ENCODE peak calls at places on chromosome 13, in nine cellular contexts. M is AG04450; Q is stimulated activated CD4-positive, alpha-beta T cell treated with anti-CD3 and anti-CD28 coated beads, TNF-alpha, amount 100 ng/mL, for 48 hours; R is NCI-H82; P is OCI-LY7; E is neural crest cell; B is activated T-cell treated with anti-CD3 and anti-CD28 coated beads, Interleukin-2, amount 50 U/mL, for 4 hours; X is Right ventricle myocardium superior; V is ACHN. O is an unnamed sample.

GRCh38 chr13:110268576-110269185 is 38.3 kb downstream of the COL4A1 start:
- DNase-seq in M (no peak), Q (no peak), R (no peak), P (no peak), E (no peak), B (no peak), X (no peak), V (no peak), O (no peak)

GRCh38 chr13:72521965-72522661 is 205.3 kb downstream of the MZT1 start:
- DNase-seq in M (no peak), Q (no peak), R (peak; percentile 72), P (no peak), E (no peak), B (no peak), X (no peak), V (no peak), O (no peak)

GRCh38 chr13:35164324-35164932 is 222.4 kb downstream of the NBEA start:
- DNase-seq in M (no peak), Q (no peak), R (peak; percentile 72), P (peak; percentile 56), E (no peak), B (no peak), X (no peak), V (peak; percentile 47), O (no peak)

GRCh38 chr13:53151692-53152421 is 123.2 kb downstream of the OLFM4 start:
- DNase-seq in M (no peak), Q (peak; percentile 0), R (peak; percentile 92), P (peak; percentile 68), E (peak; percentile 64), B (no peak), X (no peak), V (peak; percentile 46), O (no peak)

GRCh38 chr13:99257291-99257690 is 888 bp downstream of the GPR18 start:
- DNase-seq in M (no peak), Q (no peak), R (no peak), P (peak; percentile 13), E (no peak), B (no peak), X (no peak), V (no peak), O (no peak)

GRCh38 chr13:40600145-40600751 is 66.2 kb downstream of the FOXO1 start:
- DNase-seq in M (no peak), Q (no peak), R (no peak), P (no peak), E (no peak), B (peak; percentile 26), X (no peak), V (no peak), O (no peak)

GRCh38 chr13:54241719-54242118 is 1213.1 kb downstream of the OLFM4 start:
- DNase-seq in M (no peak), Q (no peak), R (peak; percentile 88), P (no peak), E (no peak), B (no peak), X (no peak), V (no peak), O (no peak)

GRCh38 chr13:44574466-44574855 is 1.7 kb downstream of the TSC22D1 start:
- DNase-seq in M (no peak), Q (no peak), R (no peak), P (no peak), E (no peak), B (no peak), X (no peak), V (no peak), O (no peak)

GRCh38 chr13:33251131-33251629 is 34.4 kb downstream of the STARD13 start:
- DNase-seq in M (peak; percentile 97), Q (no peak), R (no peak), P (no peak), E (no peak), B (no peak), X (no peak), V (peak; percentile 82), O (no peak)

GRCh38 chr13:27131202-27131623 is 40.4 kb downstream of the USP12 start:
- DNase-seq in M (no peak), Q (peak; percentile 43), R (no peak), P (no peak), E (no peak), B (peak; percentile 63), X (no peak), V (peak; percentile 34), O (no peak)

GRCh38 chr13:77836423-77836822 is 82.2 kb downstream of the EDNRB start:
- DNase-seq in M (no peak), Q (no peak), R (peak; percentile 23), P (no peak), E (no peak), B (no peak), X (no peak), V (no peak), O (no peak)

GRCh38 chr13:43227721-43228120 is 204.3 kb downstream of the DNAJC15 start:
- DNase-seq in M (no peak), Q (no peak), R (peak; percentile 32), P (no peak), E (no peak), B (no peak), X (no peak), V (no peak), O (no peak)

GRCh38 chr13:99288069-99288468 is 19.1 kb downstream of the GPR183 start:
- DNase-seq in M (no peak), Q (no peak), R (no peak), P (no peak), E (no peak), B (no peak), X (no peak), V (no peak), O (no peak)

GRCh38 chr13:44619651-44620050 is 43.5 kb upstream of the TSC22D1 start:
- DNase-seq in M (no peak), Q (no peak), R (no peak), P (no peak), E (no peak), B (no peak), X (no peak), V (no peak), O (no peak)

GRCh38 chr13:95002968-95003813 is 290.8 kb upstream of the SOX21 start:
- DNase-seq in M (no peak), Q (no peak), R (no peak), P (no peak), E (no peak), B (no peak), X (no peak), V (no peak), O (no peak)

GRCh38 chr13:80109313-80109712 is 231.6 kb downstream of the SPRY2 start:
- DNase-seq in M (no peak), Q (no peak), R (no peak), P (no peak), E (no peak), B (no peak), X (no peak), V (no peak), O (no peak)

GRCh38 chr13:70188567-70188966 is 80.3 kb upstream of the KLHL1 start:
- DNase-seq in M (no peak), Q (no peak), R (peak; percentile 41), P (no peak), E (no peak), B (no peak), X (no peak), V (peak; percentile 37), O (no peak)

GRCh38 chr13:110062777-110063442 is 244.0 kb downstream of the COL4A1 start:
- DNase-seq in M (no peak), Q (no peak), R (peak; percentile 41), P (no peak), E (no peak), B (no peak), X (no peak), V (no peak), O (no peak)

GRCh38 chr13:96796234-96796633 is 198.0 kb downstream of the OXGR1 start:
- DNase-seq in M (no peak), Q (no peak), R (no peak), P (no peak), E (no peak), B (no peak), X (no peak), V (no peak), O (no peak)

GRCh38 chr13:100675660-100676129 is 1.1 kb upstream of the TMTC4 start:
- DNase-seq in M (no peak), Q (no peak), R (no peak), P (no peak), E (no peak), B (no peak), X (no peak), V (no peak), O (no peak)

GRCh38 chr13:67878376-67878775 is 648.2 kb upstream of the PCDH9 start:
- DNase-seq in M (no peak), Q (no peak), R (no peak), P (no peak), E (no peak), B (no peak), X (no peak), V (no peak), O (no peak)